ENCODE peak calls at places on chromosomes 2 and 18, in four cellular contexts. S is fibroblast of the aortic adventitia, T is psoas muscle, Q is foreskin fibroblast. E is an unnamed sample.
A peak's percentile ranks its signal among the peaks of the same experiment; 100 is the strongest.

GRCh38 chr2:196263181-196263747 is 91.9 kb upstream of the STK17B start:
- DNase-seq in S (no peak), Q (peak; percentile 51), T (no peak), E (peak; percentile 72)

GRCh38 chr2:101566632-101567228 is 91.8 kb upstream of the RFX8 start:
- DNase-seq in Q (no peak), S (no peak), T (no peak), E (no peak)

GRCh38 chr2:100285691-100286090 is 36.6 kb downstream of the LONRF2 start:
- DNase-seq in S (peak; percentile 84), Q (peak; percentile 45), T (no peak), E (no peak)

GRCh38 chr2:28445448-28446258 is 50.2 kb upstream of the PLB1 start:
- DNase-seq in Q (peak; percentile 97), T (peak; percentile 40), S (peak; percentile 94), E (peak; percentile 91)

GRCh38 chr2:147487286-147487979 is 357.4 kb upstream of the ACVR2A start:
- DNase-seq in T (no peak), Q (no peak), S (no peak), E (peak; percentile 8)

GRCh38 chr2:161625314-161625919 is 1.2 kb downstream of the SLC4A10 start:
- DNase-seq in T (no peak), S (no peak), Q (no peak), E (no peak)

GRCh38 chr18:63505566-63506335 is 29.0 kb downstream of the SERPINB5 start:
- DNase-seq in T (no peak), S (peak; percentile 35), Q (peak; percentile 59), E (no peak)

GRCh38 chr2:203438528-203438927 is 96.6 kb downstream of the RAPH1 start:
- DNase-seq in Q (peak; percentile 50), S (no peak), T (no peak), E (no peak)

GRCh38 chr18:48931680-48932461 is 18.9 kb downstream of the SMAD7 start:
- DNase-seq in Q (no peak), T (no peak), S (no peak), E (no peak)

GRCh38 chr2:100903534-100904258 is 83.8 kb downstream of the NPAS2 start:
- DNase-seq in S (no peak), Q (no peak), T (no peak), E (no peak)

GRCh38 chr2:120231974-120232635 is 8.9 kb upstream of the TMEM185B start:
- DNase-seq in T (no peak), Q (peak; percentile 21), S (peak; percentile 68), E (peak; percentile 32)

GRCh38 chr18:31609886-31610646 is 18.4 kb downstream of the TTR start:
- DNase-seq in Q (no peak), T (no peak), S (no peak), E (no peak)

GRCh38 chr2:190664240-190664639 is 15.4 kb downstream of the NAB1 start:
- DNase-seq in T (no peak), S (no peak), Q (no peak), E (no peak)

GRCh38 chr18:69584429-69584828 is 183.7 kb downstream of the DOK6 start:
- DNase-seq in T (no peak), S (no peak), Q (no peak), E (no peak)

GRCh38 chr2:70668911-70669310 is 99.1 kb downstream of the ADD2 start:
- DNase-seq in T (no peak), S (no peak), Q (no peak), E (no peak)

GRCh38 chr2:149015926-149016563 is 22.5 kb upstream of the LYPD6B start:
- DNase-seq in Q (no peak), S (no peak), T (no peak), E (no peak)

GRCh38 chr2:46689993-46690392 is 210.6 kb downstream of the TMEM247 start:
- DNase-seq in Q (peak; percentile 68), T (no peak), S (peak; percentile 92), E (peak; percentile 87)

GRCh38 chr2:68700560-68700959 is 34.1 kb upstream of the ARHGAP25 start:
- DNase-seq in T (no peak), Q (no peak), S (no peak), E (no peak)

GRCh38 chr18:45652703-45653490 is 37.6 kb downstream of the SLC14A2 start:
- DNase-seq in Q (peak; percentile 51), T (no peak), S (no peak), E (no peak)

GRCh38 chr2:101517753-101518152 is 42.8 kb upstream of the RFX8 start:
- DNase-seq in T (no peak), Q (peak; percentile 81), S (peak; percentile 86), E (peak; percentile 47)

GRCh38 chr2:142980246-142981068 is 103.0 kb downstream of the KYNU start:
- DNase-seq in T (no peak), S (peak; percentile 71), Q (peak; percentile 61), E (peak; percentile 76)

GRCh38 chr2:217977840-217978535 is 24.8 kb downstream of the TNS1 start:
- DNase-seq in S (no peak), Q (no peak), T (no peak), E (no peak)

GRCh38 chr2:100765481-100765880 is 54.5 kb upstream of the NPAS2 start:
- DNase-seq in T (no peak), S (peak; percentile 53), Q (no peak), E (no peak)

GRCh38 chr2:134178109-134178877 is 75.6 kb upstream of the MGAT5 start:
- DNase-seq in Q (no peak), T (no peak), S (no peak), E (no peak)

GRCh38 chr2:174025271-174026121 is 60.3 kb upstream of the SP3 start:
- DNase-seq in T (peak; percentile 80), Q (peak; percentile 97), S (peak; percentile 96), E (peak; percentile 99)

GRCh38 chr2:54347622-54348021 is 91.6 kb upstream of the TSPYL6 start:
- DNase-seq in T (no peak), S (no peak), Q (no peak), E (no peak)

GRCh38 chr2:54074636-54075341 is 40.6 kb upstream of the ACYP2 start:
- DNase-seq in S (no peak), T (no peak), Q (no peak), E (no peak)

GRCh38 chr2:10659898-10660568 is 29.7 kb downstream of the NOL10 start:
- DNase-seq in T (peak; percentile 55), S (peak; percentile 86), Q (peak; percentile 87), E (peak; percentile 62)